ENCODE peak calls at places on chromosomes 12 and 14, in nine cellular contexts. G is thoracic aorta, E is astrocyte of the spinal cord, L is osteoblast, D is WTC11, C is endothelial cell, J is mesothelial cell of epicardium, P is bronchial epithelial cell, X is HFFc6. R is an unnamed sample.

GRCh38 chr14:104865631-104866441 is 768 bp downstream of the CEP170B start:
- DNase-seq in G (no peak), E (peak), L (peak), D (peak), C (peak), J (no peak), P (peak), X (peak), R (peak)

GRCh38 chr12:92928431-92928961 is 599 bp downstream of the EEA1 start:
- DNase-seq in G (no peak), E (no peak), L (peak), D (peak), C (no peak), J (no peak), P (no peak), X (no peak), R (peak)

GRCh38 chr14:67815573-67816235 is 686 bp downstream of the ZFYVE26 start:
- DNase-seq in G (no peak), E (peak), L (peak), D (no peak), C (no peak), J (no peak), P (peak), X (peak), R (no peak)

GRCh38 chr12:92593734-92594402 is 108.9 kb upstream of the PLEKHG7 start:
- DNase-seq in G (peak), E (peak), L (peak), D (no peak), C (no peak), J (no peak), P (peak), X (peak), R (no peak)

GRCh38 chr14:94129758-94130414 is 482 bp upstream of the IFI27L2 start:
- DNase-seq in G (no peak), E (peak), L (no peak), D (no peak), C (no peak), J (no peak), P (peak), X (no peak), R (peak)

GRCh38 chr12:95114766-95115450 is 41.5 kb upstream of the NR2C1 start:
- DNase-seq in G (no peak), E (no peak), L (peak), D (no peak), C (no peak), J (no peak), P (peak), X (no peak), R (no peak)

GRCh38 chr12:2360630-2361170 is 307.9 kb downstream of the CACNA1C start:
- DNase-seq in G (no peak), E (no peak), L (no peak), D (no peak), C (no peak), J (no peak), P (no peak), X (no peak), R (no peak)

GRCh38 chr14:31251028-31251958 is 43.7 kb upstream of the HECTD1 start:
- DNase-seq in G (no peak), E (no peak), L (no peak), D (no peak), C (no peak), J (no peak), P (no peak), X (no peak), R (no peak)

GRCh38 chr14:70289138-70289537 is 70.3 kb downstream of the COX16 start:
- DNase-seq in G (no peak), E (no peak), L (no peak), D (no peak), C (no peak), J (no peak), P (no peak), X (no peak), R (no peak)

GRCh38 chr12:115964214-115964613 is 313.3 kb downstream of the MED13L start:
- DNase-seq in G (no peak), E (no peak), L (no peak), D (no peak), C (no peak), J (no peak), P (no peak), X (no peak), R (no peak)

GRCh38 chr12:52082668-52082987 is 3.1 kb downstream of the SMIM41 start:
- DNase-seq in G (no peak), E (no peak), L (peak), D (no peak), C (no peak), J (no peak), P (no peak), X (no peak), R (no peak)

GRCh38 chr14:61388173-61388975 is 67.0 kb downstream of the PRKCH start:
- DNase-seq in G (no peak), E (peak), L (peak), D (no peak), C (no peak), J (no peak), P (peak), X (no peak), R (no peak)

GRCh38 chr14:72617391-72618011 is 276.4 kb downstream of the DPF3 start:
- DNase-seq in G (no peak), E (peak), L (peak), D (no peak), C (no peak), J (no peak), P (no peak), X (peak), R (peak)

GRCh38 chr12:37547611-37548010 is 769.0 kb upstream of the ALG10B start:
- DNase-seq in G (no peak), E (no peak), L (no peak), D (no peak), C (no peak), J (no peak), P (no peak), X (no peak), R (no peak)

GRCh38 chr14:50620341-50620740 is 47.8 kb downstream of the SAV1 start:
- DNase-seq in G (no peak), E (peak), L (peak), D (no peak), C (no peak), J (no peak), P (peak), X (no peak), R (no peak)

GRCh38 chr14:53509227-53509822 is 356.2 kb upstream of the DDHD1 start:
- DNase-seq in G (no peak), E (peak), L (no peak), D (no peak), C (no peak), J (no peak), P (peak), X (no peak), R (peak)

GRCh38 chr12:79926951-79927350 is 7.9 kb downstream of the PPP1R12A start:
- DNase-seq in G (no peak), E (no peak), L (no peak), D (no peak), C (no peak), J (no peak), P (no peak), X (no peak), R (no peak)

GRCh38 chr12:79920421-79921238 is 14.3 kb downstream of the PPP1R12A start:
- DNase-seq in G (no peak), E (no peak), L (no peak), D (no peak), C (no peak), J (no peak), P (no peak), X (no peak), R (no peak)

GRCh38 chr12:79919762-79920161 is 15.1 kb downstream of the PPP1R12A start:
- DNase-seq in G (no peak), E (no peak), L (no peak), D (no peak), C (no peak), J (no peak), P (no peak), X (no peak), R (no peak)

GRCh38 chr12:79925492-79925891 is 9.4 kb downstream of the PPP1R12A start:
- DNase-seq in G (no peak), E (no peak), L (no peak), D (no peak), C (no peak), J (no peak), P (no peak), X (no peak), R (no peak)

DNA sequence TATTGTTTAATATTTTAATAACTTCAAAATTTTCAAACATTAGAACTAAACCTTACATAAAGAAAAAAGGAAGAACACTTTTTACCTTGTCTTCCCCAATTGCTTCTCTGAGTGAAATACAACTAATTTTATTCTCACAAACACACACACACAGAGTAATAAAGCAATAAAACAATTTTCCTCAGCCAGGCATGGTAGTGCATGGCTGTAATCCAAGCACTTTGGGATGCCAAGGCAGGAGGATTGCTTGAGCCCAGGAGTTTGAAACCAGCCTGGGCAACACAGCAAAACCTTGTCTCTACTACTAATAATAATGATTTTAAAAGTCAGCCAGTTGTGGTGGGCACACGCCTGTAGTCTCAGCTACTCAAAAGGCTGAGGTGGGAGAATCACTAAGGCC is 13.1 kb downstream of the PPP1R12A start:
- DNase-seq in G (no peak), E (no peak), L (no peak), D (no peak), C (no peak), J (no peak), P (no peak), X (no peak), R (no peak)
- TF ChIP-seq CTCF in G (no peak), E (no peak), L (no peak), D (no peak), C (no peak), J (no peak), P (no peak), X (no peak), R (no peak)

DNA sequence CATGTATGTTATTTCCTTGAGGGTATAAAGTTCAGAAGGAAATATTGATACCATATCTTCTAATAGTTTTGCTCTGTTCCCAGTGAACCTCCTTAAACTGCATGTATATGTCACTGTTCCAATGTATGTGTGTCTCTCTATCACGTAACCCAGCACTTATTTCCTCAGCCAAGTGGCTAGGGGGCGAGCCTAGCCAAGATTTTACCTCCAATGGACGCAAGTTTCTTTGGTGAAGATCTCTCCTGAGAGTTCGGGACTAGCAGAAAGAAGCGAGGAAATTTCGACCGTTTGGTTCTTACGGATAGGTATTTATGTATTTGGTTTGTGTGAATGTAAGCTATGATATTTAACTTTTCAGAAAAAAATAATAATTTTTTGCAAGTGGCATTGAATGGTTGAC is 2.5 kb downstream of the SFSWAP start:
- DNase-seq in G (no peak), E (no peak), L (peak), D (no peak), C (no peak), J (no peak), P (no peak), X (no peak), R (no peak)
- TF ChIP-seq CTCF in G (no peak), E (no peak), L (no peak), D (no peak), C (no peak), J (no peak), P (no peak), X (no peak), R (no peak)

GRCh38 chr14:100682749-100683148 is 43.9 kb upstream of the DLK1 start:
- DNase-seq in G (no peak), E (no peak), L (no peak), D (no peak), C (no peak), J (no peak), P (no peak), X (no peak), R (no peak)
- TF ChIP-seq CTCF in G (no peak), E (no peak), L (no peak), D (no peak), C (no peak), J (no peak), P (no peak), X (no peak), R (no peak)

GRCh38 chr12:127489055-127489454 is 777.9 kb upstream of the TMEM132C start:
- DNase-seq in G (no peak), E (no peak), L (no peak), D (no peak), C (no peak), J (no peak), P (no peak), X (no peak), R (no peak)

GRCh38 chr12:127487031-127487430 is 779.9 kb upstream of the TMEM132C start:
- DNase-seq in G (no peak), E (peak), L (no peak), D (no peak), C (no peak), J (no peak), P (no peak), X (peak), R (no peak)

GRCh38 chr12:127482950-127483349 is 784.0 kb upstream of the TMEM132C start:
- DNase-seq in G (no peak), E (no peak), L (no peak), D (no peak), C (no peak), J (no peak), P (no peak), X (no peak), R (no peak)

GRCh38 chr12:127480775-127481314 is 786.1 kb upstream of the TMEM132C start:
- DNase-seq in G (no peak), E (no peak), L (no peak), D (no peak), C (no peak), J (no peak), P (no peak), X (no peak), R (no peak)

DNA sequence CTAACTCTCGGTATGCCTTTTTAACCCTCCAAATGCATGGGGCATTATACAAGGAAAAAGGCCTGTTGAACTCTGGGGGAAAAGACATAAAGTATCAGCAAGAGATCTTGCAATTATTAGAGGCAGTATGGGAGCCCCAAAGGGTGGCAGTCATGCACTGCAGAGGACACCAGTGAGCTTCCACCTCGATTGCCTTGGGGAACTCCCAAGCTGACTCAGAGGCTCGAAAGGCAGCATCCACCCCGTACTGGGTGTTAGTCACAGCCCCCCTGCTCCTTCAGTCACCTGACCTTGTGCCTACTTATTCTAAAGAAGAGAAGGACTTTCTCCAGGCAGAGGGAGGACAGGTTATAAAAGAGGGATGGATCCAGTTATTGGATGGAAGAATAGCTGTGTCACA is 781.4 kb upstream of the TMEM132C start:
- DNase-seq in G (no peak), E (peak), L (peak), D (no peak), C (no peak), J (no peak), P (peak), X (peak), R (no peak)
- TF ChIP-seq CTCF in G (no peak), E (peak), L (peak), D (no peak), C (no peak), J (no peak), P (no peak), X (peak), R (no peak)

DNA sequence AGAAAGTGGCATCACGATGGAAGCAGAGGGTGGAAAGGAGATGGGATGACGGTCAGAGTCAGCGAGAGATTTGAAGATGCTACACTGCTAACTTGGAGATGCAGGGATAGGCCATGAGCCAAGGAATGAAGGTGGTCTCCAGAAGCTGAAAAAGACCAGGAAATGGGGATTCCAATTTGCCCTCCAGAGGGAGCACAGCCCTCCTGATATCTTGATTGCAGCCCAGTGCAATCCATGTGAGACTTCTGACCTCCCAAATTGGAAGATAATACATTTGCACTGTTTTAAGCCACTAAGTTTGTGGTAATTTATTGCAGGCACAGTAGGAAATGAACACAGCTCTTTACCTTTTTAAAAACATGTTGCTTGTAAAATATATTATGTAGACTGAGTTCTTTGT is 549.5 kb downstream of the VRK1 start:
- DNase-seq in G (no peak), E (no peak), L (no peak), D (no peak), C (no peak), J (no peak), P (no peak), X (no peak), R (no peak)
- TF ChIP-seq CTCF in G (no peak), E (no peak), L (no peak), D (no peak), C (no peak), J (no peak), P (no peak), X (no peak), R (no peak)

DNA sequence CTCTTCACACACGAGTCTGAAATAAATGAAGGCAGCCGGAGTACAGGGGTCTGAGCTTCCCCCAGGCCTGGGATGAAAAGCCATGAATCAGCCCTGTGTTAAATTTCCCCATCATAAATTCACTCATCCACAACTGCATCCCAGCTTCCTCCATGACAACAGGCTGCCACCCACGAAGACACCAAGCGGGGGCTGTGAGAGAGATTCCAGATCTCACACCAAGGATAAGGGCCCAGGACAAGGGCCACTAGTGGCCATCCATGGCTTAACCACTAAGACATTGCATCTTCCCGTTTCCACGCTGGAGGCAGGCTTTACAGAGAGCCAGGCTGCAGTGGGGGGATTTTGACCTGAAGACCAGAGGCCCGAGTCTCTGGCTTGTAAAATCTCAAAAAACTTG is 94.0 kb upstream of the NCOR2 start:
- DNase-seq in G (no peak), E (no peak), L (no peak), D (no peak), C (no peak), J (no peak), P (no peak), X (no peak), R (no peak)
- TF ChIP-seq CTCF in G (no peak), E (peak), L (no peak), D (no peak), C (no peak), J (no peak), P (no peak), X (peak), R (no peak)

DNA sequence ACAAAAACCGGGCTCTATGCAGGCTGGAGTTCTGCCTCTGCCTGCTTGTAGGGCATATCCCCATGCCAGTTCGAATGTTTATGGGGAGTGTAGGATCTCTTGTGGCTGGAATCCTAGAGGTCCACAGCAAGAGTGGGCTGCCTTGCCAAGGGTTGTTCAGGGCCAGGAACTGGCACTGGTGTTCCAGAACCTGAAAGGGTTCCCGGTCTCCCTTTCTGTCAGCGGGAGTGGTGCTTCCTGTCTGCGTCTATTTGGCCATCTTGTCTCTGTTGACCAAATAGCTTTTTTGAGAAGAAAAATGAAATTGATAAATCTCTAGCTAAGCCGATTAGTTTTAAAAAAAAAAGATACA is 17.8 kb downstream of the OLR1 start:
- DNase-seq in G (no peak), E (no peak), L (peak), D (no peak), C (no peak), J (no peak), P (no peak), X (no peak), R (no peak)
- TF ChIP-seq CTCF in G (no peak), E (no peak), L (no peak), D (no peak), C (no peak), J (no peak), P (no peak), X (no peak), R (no peak)

GRCh38 chr14:36747411-36748184 is 85.9 kb downstream of the PAX9 start:
- DNase-seq in G (no peak), E (no peak), L (no peak), D (no peak), C (no peak), J (no peak), P (peak), X (peak), R (no peak)
- TF ChIP-seq CTCF in G (no peak), E (peak), L (peak), D (peak), C (peak), J (peak), P (peak), X (peak), R (no peak)

GRCh38 chr12:123533672-123534643 is at the start of gene RILPL1:
- DNase-seq in G (peak), E (peak), L (peak), D (peak), C (peak), J (peak), P (no peak), X (no peak), R (no peak)
- TF ChIP-seq CTCF in G (peak), E (peak), L (no peak), D (peak), C (peak), J (peak), P (peak), X (peak), R (peak)

DNA sequence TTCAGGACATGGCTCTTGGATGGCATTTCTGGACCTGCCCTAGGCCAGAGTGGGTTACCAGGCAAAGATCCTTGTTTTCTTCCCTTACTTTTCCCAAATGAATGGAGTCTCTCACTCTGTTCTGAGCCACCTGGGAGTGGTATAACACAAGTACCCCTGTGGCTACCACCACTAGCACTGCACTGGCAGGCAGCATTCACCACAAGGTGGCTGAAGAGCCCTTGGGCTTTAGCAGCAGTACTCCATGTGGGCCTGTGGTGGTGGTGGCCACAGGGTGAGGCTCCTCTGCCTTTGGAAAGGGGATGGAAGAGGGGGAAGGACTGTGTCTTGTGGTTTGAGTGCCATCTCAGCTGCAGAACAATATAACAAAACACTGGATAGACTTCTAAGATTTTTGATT is 38.0 kb upstream of the LMNTD1 start:
- DNase-seq in G (no peak), E (no peak), L (no peak), D (peak), C (peak), J (no peak), P (no peak), X (no peak), R (no peak)
- TF ChIP-seq CTCF in G (no peak), E (peak), L (peak), D (no peak), C (no peak), J (no peak), P (peak), X (peak), R (no peak)

R was measured in tibial nerve.